ENCODE peak calls at places on chromosomes 16 and 17, in five cellular contexts. F is uterus; I is GM12878; X is A549; L is CD4-positive, alpha-beta T cell. W is an unnamed sample. For H3K9me3, the result is how much of the 10 kb centered on the place peaks cover.

GRCh38 chr17:57442914-57443571 is 186.7 kb downstream of the MSI2 start:
- DNase-seq in F (no peak), I (no peak), X (peak), L (peak), W (no peak)

GRCh38 chr17:77608431-77608830 is 350.1 kb upstream of the TNRC6C start:
- DNase-seq in F (no peak), I (no peak), X (no peak), L (no peak), W (no peak)

GRCh38 chr16:85162478-85163277 is 50.4 kb upstream of the CIBAR2 start:
- DNase-seq in F (peak), I (no peak), X (no peak), L (no peak), W (peak)

GRCh38 chr16:55622930-55623561 is 32.7 kb upstream of the SLC6A2 start:
- DNase-seq in F (no peak), I (no peak), X (peak), L (no peak), W (no peak)

GRCh38 chr17:44095647-44096496 is 25.3 kb downstream of the G6PC3 start:
- DNase-seq in F (peak), I (no peak), X (peak), L (no peak), W (peak)

GRCh38 chr16:15403392-15403995 is 7.9 kb downstream of the MPV17L start:
- DNase-seq in F (no peak), I (no peak), X (no peak), L (no peak), W (no peak)

GRCh38 chr17:40958086-40958953 is 8.4 kb downstream of the KRT39 start:
- DNase-seq in F (no peak), I (no peak), X (no peak), L (no peak), W (no peak)

GRCh38 chr16:19524866-19525723 is 1.4 kb downstream of the CCP110 start:
- DNase-seq in F (no peak), I (peak), X (no peak), L (no peak), W (no peak)

GRCh38 chr17:4998027-4998665 is 396 bp downstream of the KIF1C start:
- DNase-seq in F (no peak), I (no peak), X (peak), L (no peak), W (no peak)

GRCh38 chr17:77375526-77375916 is 234.8 kb downstream of the SEC14L1 start:
- DNase-seq in F (no peak), I (no peak), X (no peak), L (no peak), W (no peak)

GRCh38 chr17:77647531-77647930 is 311.0 kb upstream of the TNRC6C start:
- DNase-seq in F (no peak), I (no peak), X (no peak), L (no peak), W (no peak)

GRCh38 chr16:48318630-48319029 is 66.6 kb downstream of the SIAH1 start:
- DNase-seq in F (no peak), I (peak), X (no peak), L (peak), W (no peak)

GRCh38 chr17:39110435-39111136 is 40.9 kb downstream of the PLXDC1 start:
- DNase-seq in F (no peak), I (no peak), X (no peak), L (no peak), W (no peak)

DNA sequence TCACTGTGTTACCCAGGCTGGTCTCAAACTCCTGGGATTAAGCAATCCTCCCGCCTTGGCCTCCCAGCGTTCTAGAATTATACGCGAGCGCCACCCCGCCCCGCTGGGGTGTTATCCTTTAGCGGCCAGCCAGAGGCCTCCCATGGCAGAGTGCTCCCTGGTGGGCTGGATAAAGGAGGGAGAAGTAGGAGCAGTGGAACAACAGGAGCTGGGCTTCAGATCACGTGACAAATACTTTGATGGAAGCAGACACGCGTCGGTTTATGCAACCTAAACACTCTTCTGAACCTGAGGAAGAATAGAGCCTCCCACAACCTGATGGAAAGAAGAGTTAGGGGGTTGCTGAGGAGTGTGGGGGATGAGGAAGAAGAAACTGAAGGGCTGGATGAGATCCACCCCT is 2114.0 kb downstream of the TP53TG3F start:
- DNase-seq in F (no peak), I (no peak), X (no peak), L (no peak), W (no peak)
- H3K9me3 ChIP-seq in F (under half), I (under half), X (under half), L (under half), W (under half)

GRCh38 chr17:8186787-8187516 is 3.0 kb downstream of the BORCS6 start:
- DNase-seq in F (peak), I (peak), X (peak), L (peak), W (peak)
- TF ChIP-seq CTCF in F (peak), I (peak), X (peak), L (peak), W (no peak)

GRCh38 chr16:35749253-35750141 is 2290.1 kb downstream of the TP53TG3F start:
- DNase-seq in F (no peak), I (no peak), X (no peak), L (no peak), W (peak)
- H3K9me3 ChIP-seq in F (under half), I (under half), X (under half), L (half or more), W (under half)

GRCh38 chr16:17994027-17994426 is 342.5 kb downstream of the NPIPA8 start:
- DNase-seq in F (no peak), I (no peak), X (no peak), L (no peak), W (no peak)
- TF ChIP-seq CTCF in F (no peak), I (no peak), X (no peak), L (no peak), W (no peak)

GRCh38 chr17:26807024-26807423 is 486.9 kb upstream of the WSB1 start:
- DNase-seq in F (no peak), I (no peak), X (no peak), L (no peak), W (no peak)
- H3K9me3 ChIP-seq in F (under half), I (under half), X (under half), L (half or more), W (half or more)

DNA sequence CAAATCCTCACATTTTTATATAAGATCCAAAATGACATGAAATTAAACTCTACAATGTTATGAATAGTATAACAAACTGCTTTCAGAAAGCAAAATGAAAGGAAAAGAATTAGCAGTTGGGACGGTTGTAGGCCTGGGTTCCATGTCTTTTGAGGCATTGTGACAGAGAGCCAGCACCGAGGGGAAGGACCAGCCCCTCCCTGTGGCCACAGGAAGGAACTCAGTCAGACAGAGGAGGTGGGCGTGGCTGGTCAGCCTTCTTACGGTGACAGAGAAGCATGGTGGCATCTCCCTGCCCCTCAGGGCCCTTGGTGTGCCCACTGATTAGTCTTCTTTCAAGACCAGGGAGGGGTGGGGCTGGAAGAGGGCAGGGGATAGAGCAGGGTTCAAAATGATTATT is 5.7 kb downstream of the ZNF319 start:
- DNase-seq in F (no peak), I (no peak), X (peak), L (peak), W (no peak)
- TF ChIP-seq CTCF in F (no peak), I (peak), X (peak), L (no peak), W (no peak)

W was measured in right atrium auricular region.